ENCODE peak calls at places on chromosomes 1 and 21, in seven cellular contexts. One of them, this sample, is unnamed.

GRCh38 chr1:11858968-11859871 is 475 bp upstream of the NPPB start:
- DNase-seq in fibroblast of lung: peak
- DNase-seq in left lung: peak
- DNase-seq in sigmoid colon: no peak
- DNase-seq in IMR-90: peak
- DNase-seq in gastrocnemius medialis: no peak
- DNase-seq in lung: peak
- DNase-seq in this sample: peak

GRCh38 chr1:115955228-115955627 is 21.1 kb upstream of the SLC22A15 start:
- DNase-seq in fibroblast of lung: no peak
- DNase-seq in left lung: no peak
- DNase-seq in sigmoid colon: no peak
- DNase-seq in IMR-90: no peak
- DNase-seq in gastrocnemius medialis: no peak
- DNase-seq in lung: no peak
- DNase-seq in this sample: no peak

GRCh38 chr21:45326834-45327457 is 39.3 kb upstream of the POFUT2 start:
- DNase-seq in fibroblast of lung: no peak
- DNase-seq in left lung: no peak
- DNase-seq in sigmoid colon: peak
- DNase-seq in IMR-90: no peak
- DNase-seq in gastrocnemius medialis: no peak
- DNase-seq in lung: no peak
- DNase-seq in this sample: peak

GRCh38 chr21:31604591-31605190 is 54.8 kb upstream of the SOD1 start:
- DNase-seq in fibroblast of lung: peak
- DNase-seq in left lung: peak
- DNase-seq in sigmoid colon: peak
- DNase-seq in IMR-90: peak
- DNase-seq in gastrocnemius medialis: peak
- DNase-seq in lung: peak
- DNase-seq in this sample: peak

GRCh38 chr1:187465441-187465840 is 636.7 kb downstream of the PLA2G4A start:
- DNase-seq in fibroblast of lung: no peak
- DNase-seq in left lung: no peak
- DNase-seq in sigmoid colon: no peak
- DNase-seq in IMR-90: no peak
- DNase-seq in gastrocnemius medialis: no peak
- DNase-seq in lung: no peak
- DNase-seq in this sample: no peak

GRCh38 chr1:2212167-2212541 is 16.0 kb upstream of the SKI start:
- DNase-seq in fibroblast of lung: no peak
- DNase-seq in left lung: no peak
- DNase-seq in sigmoid colon: no peak
- DNase-seq in IMR-90: peak
- DNase-seq in gastrocnemius medialis: no peak
- DNase-seq in lung: no peak
- DNase-seq in this sample: peak

GRCh38 chr1:154218545-154218944 is 2.2 kb upstream of the UBAP2L start:
- DNase-seq in fibroblast of lung: no peak
- DNase-seq in left lung: no peak
- DNase-seq in sigmoid colon: no peak
- DNase-seq in IMR-90: no peak
- DNase-seq in gastrocnemius medialis: no peak
- DNase-seq in lung: no peak
- DNase-seq in this sample: no peak

GRCh38 chr21:44043613-44044012 is 31.5 kb downstream of the TRAPPC10 start:
- DNase-seq in fibroblast of lung: no peak
- DNase-seq in left lung: no peak
- DNase-seq in sigmoid colon: no peak
- DNase-seq in IMR-90: no peak
- DNase-seq in gastrocnemius medialis: no peak
- DNase-seq in lung: no peak
- DNase-seq in this sample: no peak

GRCh38 chr1:159218846-159219636 is 14.4 kb downstream of the ACKR1 start:
- DNase-seq in fibroblast of lung: no peak
- DNase-seq in left lung: no peak
- DNase-seq in sigmoid colon: no peak
- DNase-seq in IMR-90: no peak
- DNase-seq in gastrocnemius medialis: no peak
- DNase-seq in lung: no peak
- DNase-seq in this sample: no peak

GRCh38 chr1:225466848-225467192 is 39.0 kb upstream of the LBR start:
- DNase-seq in fibroblast of lung: no peak
- DNase-seq in left lung: no peak
- DNase-seq in sigmoid colon: no peak
- DNase-seq in IMR-90: no peak
- DNase-seq in gastrocnemius medialis: no peak
- DNase-seq in lung: no peak
- DNase-seq in this sample: no peak
- H3K4me3 ChIP-seq in fibroblast of lung: no peak
- H3K4me3 ChIP-seq in left lung: no peak
- H3K4me3 ChIP-seq in sigmoid colon: no peak
- H3K4me3 ChIP-seq in IMR-90: no peak
- H3K4me3 ChIP-seq in gastrocnemius medialis: no peak
- H3K4me3 ChIP-seq in lung: no peak
- H3K4me3 ChIP-seq in this sample: peak

GRCh38 chr1:209784276-209785169 is at the start of gene C1orf74:
- DNase-seq in fibroblast of lung: peak
- DNase-seq in left lung: peak
- DNase-seq in sigmoid colon: peak
- DNase-seq in IMR-90: peak
- DNase-seq in gastrocnemius medialis: peak
- DNase-seq in lung: peak
- DNase-seq in this sample: peak

GRCh38 chr1:209789245-209789644 is 4.9 kb upstream of the C1orf74 start:
- DNase-seq in fibroblast of lung: no peak
- DNase-seq in left lung: no peak
- DNase-seq in sigmoid colon: no peak
- DNase-seq in IMR-90: no peak
- DNase-seq in gastrocnemius medialis: no peak
- DNase-seq in lung: no peak
- DNase-seq in this sample: no peak

GRCh38 chr1:209785592-209785991 is 1.2 kb upstream of the C1orf74 start:
- DNase-seq in fibroblast of lung: no peak
- DNase-seq in left lung: no peak
- DNase-seq in sigmoid colon: no peak
- DNase-seq in IMR-90: no peak
- DNase-seq in gastrocnemius medialis: no peak
- DNase-seq in lung: no peak
- DNase-seq in this sample: no peak

GRCh38 chr1:209790286-209791193 is 6.2 kb upstream of the C1orf74 start:
- DNase-seq in fibroblast of lung: no peak
- DNase-seq in left lung: no peak
- DNase-seq in sigmoid colon: no peak
- DNase-seq in IMR-90: peak
- DNase-seq in gastrocnemius medialis: no peak
- DNase-seq in lung: no peak
- DNase-seq in this sample: no peak

DNA sequence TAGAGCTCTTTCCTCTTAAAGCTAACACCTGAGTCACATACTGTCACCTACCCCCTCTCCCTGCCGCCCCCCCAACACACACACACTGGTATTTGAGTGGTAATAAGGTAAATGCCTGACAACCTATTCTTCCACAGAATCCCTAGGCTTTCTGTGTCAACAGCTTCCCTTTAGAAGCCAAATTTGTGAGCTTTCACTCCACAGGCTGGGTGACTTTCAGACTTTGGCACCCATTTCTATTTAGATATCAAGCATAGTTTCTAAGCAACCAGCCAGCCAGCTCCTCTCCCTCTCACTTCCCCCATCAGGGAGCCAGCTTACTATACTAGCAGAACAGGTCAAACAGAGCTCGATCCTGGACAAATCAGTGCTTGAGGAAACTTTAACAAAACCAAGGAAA is 3.2 kb upstream of the C1orf74 start:
- DNase-seq in fibroblast of lung: no peak
- DNase-seq in left lung: no peak
- DNase-seq in sigmoid colon: peak
- DNase-seq in IMR-90: peak
- DNase-seq in gastrocnemius medialis: no peak
- DNase-seq in lung: peak
- DNase-seq in this sample: no peak
- H3K27ac ChIP-seq in fibroblast of lung: no peak
- H3K27ac ChIP-seq in left lung: peak
- H3K27ac ChIP-seq in sigmoid colon: peak
- H3K27ac ChIP-seq in IMR-90: no peak
- H3K27ac ChIP-seq in gastrocnemius medialis: no peak
- H3K27ac ChIP-seq in lung: peak
- H3K27ac ChIP-seq in this sample: peak

GRCh38 chr1:201742476-201742875 is 86.5 kb upstream of the IPO9 start:
- DNase-seq in fibroblast of lung: no peak
- DNase-seq in left lung: no peak
- DNase-seq in sigmoid colon: no peak
- DNase-seq in IMR-90: no peak
- DNase-seq in gastrocnemius medialis: no peak
- DNase-seq in lung: no peak
- DNase-seq in this sample: no peak
- H3K4me3 ChIP-seq in fibroblast of lung: no peak
- H3K4me3 ChIP-seq in left lung: no peak
- H3K4me3 ChIP-seq in sigmoid colon: no peak
- H3K4me3 ChIP-seq in IMR-90: no peak
- H3K4me3 ChIP-seq in gastrocnemius medialis: no peak
- H3K4me3 ChIP-seq in lung: no peak
- H3K4me3 ChIP-seq in this sample: peak

GRCh38 chr1:179968284-179968993 is 13.8 kb downstream of the CEP350 start:
- DNase-seq in fibroblast of lung: no peak
- DNase-seq in left lung: no peak
- DNase-seq in sigmoid colon: no peak
- DNase-seq in IMR-90: no peak
- DNase-seq in gastrocnemius medialis: no peak
- DNase-seq in lung: no peak
- DNase-seq in this sample: no peak
- H3K27ac ChIP-seq in fibroblast of lung: no peak
- H3K27ac ChIP-seq in left lung: no peak
- H3K27ac ChIP-seq in sigmoid colon: peak
- H3K27ac ChIP-seq in IMR-90: no peak
- H3K27ac ChIP-seq in gastrocnemius medialis: peak
- H3K27ac ChIP-seq in lung: no peak
- H3K27ac ChIP-seq in this sample: peak